ENCODE peak calls at places on chromosomes 7 and 10, in four cellular contexts. S is transverse colon, X is BJ, Z is cardiac fibroblast. C is an unnamed sample.

GRCh38 chr7:24692592-24692991 is 64.7 kb downstream of the GSDME start:
- DNase-seq in S (no peak), X (no peak), Z (no peak), C (no peak)

GRCh38 chr7:94216944-94217461 is 177.7 kb upstream of the COL1A2 start:
- DNase-seq in S (no peak), X (no peak), Z (peak; percentile 67), C (no peak)

GRCh38 chr7:138247568-138248328 is 171.5 kb downstream of the AKR1D1 start:
- DNase-seq in S (no peak), X (no peak), Z (peak; percentile 78), C (no peak)

GRCh38 chr10:23293973-23294372 is 50.6 kb downstream of the C10orf67 start:
- DNase-seq in S (no peak), X (no peak), Z (no peak), C (no peak)

GRCh38 chr10:22183771-22184466 is 33.9 kb downstream of the EBLN1 start:
- DNase-seq in S (no peak), X (no peak), Z (peak; percentile 49), C (no peak)

GRCh38 chr7:73738612-73739386 is at the start of gene ABHD11:
- DNase-seq in S (peak; percentile 100), X (peak; percentile 73), Z (peak; percentile 98), C (peak; percentile 96)

GRCh38 chr10:61136151-61136550 is 192.2 kb upstream of the RHOBTB1 start:
- DNase-seq in S (no peak), X (no peak), Z (peak; percentile 47), C (peak; percentile 12)

GRCh38 chr7:17357952-17358351 is 59.5 kb downstream of the AHR start:
- DNase-seq in S (no peak), X (no peak), Z (peak; percentile 35), C (no peak)

GRCh38 chr7:43143918-43144589 is 31.6 kb downstream of the HECW1 start:
- DNase-seq in S (no peak), X (no peak), Z (no peak), C (no peak)

GRCh38 chr10:79282388-79282787 is 64.9 kb upstream of the PPIF start:
- DNase-seq in S (no peak), X (no peak), Z (no peak), C (no peak)

GRCh38 chr7:99005776-99006175 is 127.4 kb downstream of the TRRAP start:
- DNase-seq in S (no peak), X (no peak), Z (no peak), C (no peak)

GRCh38 chr10:26527018-26527417 is 88.9 kb downstream of the APBB1IP start:
- DNase-seq in S (no peak), X (no peak), Z (no peak), C (no peak)

GRCh38 chr10:128928231-128928836 is 538.7 kb upstream of the MGMT start:
- DNase-seq in S (no peak), X (no peak), Z (no peak), C (no peak)

GRCh38 chr7:28509256-28510021 is 97.1 kb downstream of the CREB5 start:
- DNase-seq in S (no peak), X (no peak), Z (peak; percentile 58), C (no peak)

GRCh38 chr7:962401-963081 is 8.1 kb upstream of the ADAP1 start:
- DNase-seq in S (peak; percentile 3), X (no peak), Z (no peak), C (no peak)

GRCh38 chr10:92849234-92849525 is 860 bp downstream of the EXOC6 start:
- DNase-seq in S (no peak), X (no peak), Z (peak; percentile 34), C (no peak)

GRCh38 chr7:1103789-1104513 is 16.0 kb downstream of the GPER1 start:
- DNase-seq in S (no peak), X (no peak), Z (no peak), C (no peak)

GRCh38 chr10:75472685-75473084 is 41.3 kb downstream of the LRMDA start:
- DNase-seq in S (peak; percentile 41), X (no peak), Z (no peak), C (no peak)

GRCh38 chr10:52774182-52774581 is 1.6 kb upstream of the MBL2 start:
- DNase-seq in S (no peak), X (no peak), Z (no peak), C (no peak)

GRCh38 chr10:114548662-114549061 is 109.4 kb downstream of the ABLIM1 start:
- DNase-seq in S (peak; percentile 57), X (no peak), Z (peak; percentile 61), C (peak; percentile 51)

GRCh38 chr7:1943933-1944618 is 274.0 kb downstream of the ELFN1 start:
- DNase-seq in S (no peak), X (no peak), Z (no peak), C (no peak)

DNA sequence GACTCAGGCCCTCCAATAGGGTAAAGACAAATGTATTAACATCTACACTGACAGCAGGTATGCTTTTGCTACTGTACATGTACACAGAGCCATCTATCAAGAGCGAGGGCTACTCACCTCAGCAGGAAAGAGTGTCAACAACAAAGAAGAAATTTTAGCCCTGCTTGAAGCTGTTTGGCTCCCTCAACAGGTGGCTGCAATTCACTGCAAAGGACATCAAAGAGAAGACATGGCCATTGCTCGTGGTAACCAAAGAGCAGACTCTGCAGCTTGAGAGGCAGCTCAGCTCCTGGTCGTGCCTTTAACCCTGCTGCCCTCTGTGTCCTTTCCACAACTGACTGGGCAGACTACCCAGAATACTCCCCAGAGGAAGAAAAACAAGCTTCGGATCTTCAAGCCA is 5.1 kb downstream of the AKR1B15 start:
- DNase-seq in S (no peak), X (no peak), Z (peak; percentile 21), C (no peak)
- TF ChIP-seq CTCF in S (no peak), X (peak; percentile 32), Z (peak; percentile 29), C (no peak)

GRCh38 chr7:122143751-122144711 is at the start of gene AASS:
- DNase-seq in S (peak; percentile 95), X (peak; percentile 77), Z (peak; percentile 96), C (peak; percentile 91)
- TF ChIP-seq CTCF in S (no peak), X (no peak), Z (no peak), C (no peak)

GRCh38 chr7:14714161-14714728 is 188.3 kb downstream of the DGKB start:
- DNase-seq in S (no peak), X (no peak), Z (peak; percentile 14), C (peak; percentile 26)

GRCh38 chr7:14717169-14717568 is 185.4 kb downstream of the DGKB start:
- DNase-seq in S (no peak), X (no peak), Z (no peak), C (no peak)

GRCh38 chr7:14720792-14721191 is 181.8 kb downstream of the DGKB start:
- DNase-seq in S (no peak), X (no peak), Z (no peak), C (no peak)

DNA sequence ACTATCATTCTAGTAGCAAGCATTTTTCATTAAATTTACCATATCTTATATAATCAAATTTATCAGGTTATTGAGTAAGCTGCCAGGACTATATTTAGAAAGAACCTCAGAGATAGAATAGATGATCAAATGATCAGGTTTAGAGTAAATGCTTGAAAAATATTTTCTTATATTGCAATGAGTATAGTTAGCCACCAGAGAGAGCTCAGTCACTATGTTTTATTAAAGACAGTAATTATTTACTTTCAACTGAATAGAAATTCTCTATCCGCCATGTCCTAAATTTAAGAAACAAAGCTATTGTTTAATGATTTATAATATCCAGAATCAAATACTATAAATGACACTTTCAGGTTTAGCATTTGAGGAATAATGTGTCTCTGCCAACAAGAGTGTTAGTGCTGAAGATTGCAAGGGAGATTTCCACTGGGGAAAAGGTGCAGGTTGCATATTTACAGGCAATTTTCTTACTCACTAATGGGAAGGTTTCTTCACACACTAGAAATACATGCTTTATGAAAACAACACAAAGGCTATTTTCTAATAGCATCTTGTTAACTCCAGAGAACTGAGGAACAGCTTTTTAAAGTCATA is 184.7 kb downstream of the DGKB start:
- DNase-seq in S (no peak), X (no peak), Z (peak; percentile 59), C (no peak)
- TF ChIP-seq CTCF in S (peak; percentile 39), X (peak; percentile 44), Z (peak; percentile 42), C (peak; percentile 49)

DNA sequence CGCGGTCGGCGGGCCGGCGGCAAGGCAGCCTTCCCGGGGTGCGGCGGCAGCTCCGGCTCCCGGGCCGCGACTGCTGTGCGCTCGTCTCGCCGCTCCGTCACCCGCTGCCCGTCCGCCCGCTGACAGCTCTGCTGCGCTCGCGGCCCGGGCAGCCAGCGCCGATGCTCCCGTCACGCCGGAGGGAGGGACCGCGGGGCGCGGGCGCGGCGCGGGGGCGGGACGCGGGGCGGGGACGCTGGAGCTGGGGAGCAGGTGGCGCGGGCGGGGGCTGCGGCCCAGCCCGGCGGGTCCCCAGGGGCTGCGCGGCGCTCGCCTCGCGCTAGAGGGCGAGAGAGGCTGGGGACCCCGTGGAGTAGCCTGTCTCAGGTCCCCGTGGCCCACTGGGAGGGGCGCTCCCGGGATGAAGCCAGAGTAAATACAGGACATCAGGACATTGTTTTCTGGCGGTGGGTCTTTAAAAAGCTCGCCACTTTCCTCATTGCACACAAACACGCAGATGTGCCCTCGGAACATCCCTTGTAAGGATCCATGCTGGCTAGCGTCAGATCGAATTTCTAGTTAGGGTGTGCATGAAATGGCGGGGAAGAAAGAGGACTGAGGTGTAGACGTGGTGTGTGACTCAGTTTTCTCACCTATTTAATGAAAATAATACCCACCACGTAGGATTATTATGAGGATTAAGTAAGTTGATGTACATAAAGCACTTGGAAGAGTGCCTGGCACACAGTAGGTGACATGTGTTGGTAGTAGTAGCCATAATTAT is at the start of gene ELAPOR2:
- DNase-seq in S (peak; percentile 86), X (no peak), Z (peak; percentile 26), C (peak; percentile 76)
- TF ChIP-seq CTCF in S (peak; percentile 30), X (peak; percentile 37), Z (peak; percentile 11), C (peak; percentile 13)

C was measured in Calu3.